ENCODE peak calls at places on chromosomes 7 and 10, in seven cellular contexts. H, I, L, P, U, E and S are unnamed samples.

GRCh38 chr7:112789824-112790650 is at the start of gene TMEM168:
- DNase-seq in H (peak; percentile 78), I (peak; percentile 91), L (peak; percentile 76), P (peak; percentile 64), U (peak; percentile 91), E (peak; percentile 86), S (peak; percentile 42)

GRCh38 chr10:88682491-88682890 is 18.2 kb downstream of the LIPF start:
- DNase-seq in H (no peak), I (no peak), L (no peak), P (no peak), U (no peak), E (no peak), S (no peak)

GRCh38 chr7:6271694-6272371 is 591 bp downstream of the CYTH3 start:
- DNase-seq in H (no peak), I (no peak), L (no peak), P (no peak), U (peak; percentile 57), E (peak; percentile 12), S (no peak)

GRCh38 chr7:23473848-23474097 is 3.5 kb upstream of the IGF2BP3 start:
- DNase-seq in H (no peak), I (no peak), L (no peak), P (no peak), U (no peak), E (no peak), S (no peak)

GRCh38 chr10:14186245-14186644 is 144.5 kb downstream of the FRMD4A start:
- DNase-seq in H (peak; percentile 3), I (no peak), L (no peak), P (no peak), U (no peak), E (no peak), S (no peak)

GRCh38 chr7:2621061-2621828 is 10.5 kb upstream of the TTYH3 start:
- DNase-seq in H (peak; percentile 86), I (no peak), L (no peak), P (no peak), U (no peak), E (no peak), S (no peak)

GRCh38 chr10:31146496-31147219 is 115.0 kb upstream of the ZNF438 start:
- DNase-seq in H (peak; percentile 84), I (no peak), L (no peak), P (no peak), U (no peak), E (no peak), S (no peak)

GRCh38 chr10:93475227-93475626 is 6.9 kb downstream of the MYOF start:
- DNase-seq in H (no peak), I (no peak), L (no peak), P (no peak), U (no peak), E (no peak), S (no peak)